ENCODE peak calls at places on chromosome 3, in eight cellular contexts. Q, I, E, Z, V, D, C and M are unnamed samples.
A peak's percentile ranks its signal among the peaks of the same experiment; 100 is the strongest.

GRCh38 chr3:29293371-29293770 is 12.5 kb downstream of the RBMS3 start:
- DNase-seq in D (no peak), C (no peak), Z (no peak), E (no peak), Q (no peak), V (no peak), I (no peak), M (no peak)

GRCh38 chr3:29511701-29512100 is 230.8 kb downstream of the RBMS3 start:
- DNase-seq in Z (no peak), D (no peak), V (no peak), Q (no peak), I (no peak), E (no peak), C (no peak), M (no peak)

GRCh38 chr3:119297169-119297568 is 3.0 kb downstream of the ARHGAP31 start:
- DNase-seq in C (no peak), I (peak; percentile 83), V (no peak), E (no peak), Q (no peak), Z (peak; percentile 68), D (peak; percentile 88), M (no peak)

GRCh38 chr3:12255393-12255792 is 33.5 kb upstream of the PPARG start:
- DNase-seq in I (no peak), V (no peak), E (no peak), D (no peak), Q (no peak), C (no peak), Z (no peak), M (no peak)

GRCh38 chr3:166445865-166446264 is 608.6 kb upstream of the BCHE start:
- DNase-seq in E (no peak), Q (no peak), C (no peak), I (no peak), D (no peak), V (no peak), Z (no peak), M (no peak)

GRCh38 chr3:6860911-6861330 is at the start of gene GRM7:
- DNase-seq in I (no peak), D (no peak), Q (no peak), C (peak; percentile 54), V (peak; percentile 83), Z (no peak), E (no peak), M (peak; percentile 48)

GRCh38 chr3:126672741-126673140 is 17.8 kb upstream of the TXNRD3 start:
- DNase-seq in E (no peak), D (no peak), V (no peak), Z (no peak), I (no peak), Q (no peak), C (no peak), M (no peak)

GRCh38 chr3:142779591-142779990 is 55.8 kb downstream of the TRPC1 start:
- DNase-seq in D (peak; percentile 49), Z (no peak), I (no peak), Q (no peak), C (no peak), E (no peak), V (no peak), M (no peak)

DNA sequence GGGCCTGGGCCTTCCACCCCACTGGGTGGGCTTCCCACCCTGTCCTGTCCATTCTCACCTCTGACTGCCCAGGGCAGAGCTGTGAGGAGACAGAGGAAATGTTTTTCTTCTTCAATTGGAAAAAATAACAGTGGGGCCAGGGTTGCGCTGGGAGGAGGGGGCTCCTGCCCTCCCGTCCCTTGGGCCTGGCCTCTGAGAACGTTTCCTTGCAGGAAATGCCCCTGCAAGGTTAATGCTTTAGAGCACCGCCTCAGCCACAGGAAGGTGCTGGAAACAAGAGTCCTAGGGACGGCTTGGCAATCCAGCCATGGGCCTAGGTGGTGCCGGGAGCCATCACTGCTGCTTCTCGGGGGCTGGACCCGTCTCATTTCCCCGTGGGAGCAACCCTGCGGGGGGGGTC is 3.8 kb upstream of the PLXND1 start:
- DNase-seq in Q (no peak), I (no peak), C (no peak), V (peak; percentile 71), Z (no peak), D (peak; percentile 66), E (no peak), M (no peak)
- H3K4me1 ChIP-seq in Q (peaks cover 33% of the 10 kb centered on the region), I (no peaks in the 10 kb centered on the region), C (peaks cover 12% of the 10 kb centered on the region), V (no peaks in the 10 kb centered on the region), Z (peaks cover 11% of the 10 kb centered on the region), D (peaks cover 37% of the 10 kb centered on the region), E (peaks cover 16% of the 10 kb centered on the region), M (peaks cover 26% of the 10 kb centered on the region)

GRCh38 chr3:150749218-150749617 is 13.8 kb downstream of the SIAH2 start:
- DNase-seq in V (no peak), D (no peak), Q (no peak), I (no peak), E (no peak), Z (no peak), C (no peak), M (no peak)
- H3K4me1 ChIP-seq in V (peaks cover 3% of the 10 kb centered on the region), D (peaks cover 35% of the 10 kb centered on the region), Q (peaks cover 36% of the 10 kb centered on the region), I (peaks cover 5% of the 10 kb centered on the region), E (peaks cover 23% of the 10 kb centered on the region), Z (peaks cover 7% of the 10 kb centered on the region), C (peaks cover 7% of the 10 kb centered on the region), M (no peaks in the 10 kb centered on the region)

DNA sequence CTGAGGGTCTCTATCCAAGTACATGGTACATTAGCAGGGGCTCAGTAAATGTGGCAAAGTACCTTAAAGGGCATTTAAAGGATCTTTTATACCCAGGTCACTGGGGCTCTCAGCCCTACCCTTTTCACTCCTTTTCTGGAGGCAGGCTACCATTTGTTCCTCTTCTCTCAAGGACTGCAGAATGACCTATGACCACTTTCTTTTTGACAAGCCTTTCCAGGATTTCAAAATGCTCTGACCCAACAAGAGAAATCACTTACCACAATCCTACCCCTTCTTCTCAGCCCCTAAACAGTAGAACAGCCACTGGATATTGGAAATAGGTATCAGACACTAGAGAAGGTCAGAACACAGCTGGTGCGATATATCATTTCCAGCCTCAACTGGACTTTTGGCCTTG is 221.8 kb upstream of the TPRG1 start:
- DNase-seq in V (no peak), C (no peak), Q (no peak), Z (no peak), D (no peak), I (no peak), E (no peak), M (no peak)
- H3K4me1 ChIP-seq in V (no peaks in the 10 kb centered on the region), C (peaks cover 10% of the 10 kb centered on the region), Q (peaks cover 53% of the 10 kb centered on the region), Z (peaks cover 3% of the 10 kb centered on the region), D (peaks cover 25% of the 10 kb centered on the region), I (peaks cover 14% of the 10 kb centered on the region), E (no peaks in the 10 kb centered on the region), M (peaks cover 6% of the 10 kb centered on the region)

DNA sequence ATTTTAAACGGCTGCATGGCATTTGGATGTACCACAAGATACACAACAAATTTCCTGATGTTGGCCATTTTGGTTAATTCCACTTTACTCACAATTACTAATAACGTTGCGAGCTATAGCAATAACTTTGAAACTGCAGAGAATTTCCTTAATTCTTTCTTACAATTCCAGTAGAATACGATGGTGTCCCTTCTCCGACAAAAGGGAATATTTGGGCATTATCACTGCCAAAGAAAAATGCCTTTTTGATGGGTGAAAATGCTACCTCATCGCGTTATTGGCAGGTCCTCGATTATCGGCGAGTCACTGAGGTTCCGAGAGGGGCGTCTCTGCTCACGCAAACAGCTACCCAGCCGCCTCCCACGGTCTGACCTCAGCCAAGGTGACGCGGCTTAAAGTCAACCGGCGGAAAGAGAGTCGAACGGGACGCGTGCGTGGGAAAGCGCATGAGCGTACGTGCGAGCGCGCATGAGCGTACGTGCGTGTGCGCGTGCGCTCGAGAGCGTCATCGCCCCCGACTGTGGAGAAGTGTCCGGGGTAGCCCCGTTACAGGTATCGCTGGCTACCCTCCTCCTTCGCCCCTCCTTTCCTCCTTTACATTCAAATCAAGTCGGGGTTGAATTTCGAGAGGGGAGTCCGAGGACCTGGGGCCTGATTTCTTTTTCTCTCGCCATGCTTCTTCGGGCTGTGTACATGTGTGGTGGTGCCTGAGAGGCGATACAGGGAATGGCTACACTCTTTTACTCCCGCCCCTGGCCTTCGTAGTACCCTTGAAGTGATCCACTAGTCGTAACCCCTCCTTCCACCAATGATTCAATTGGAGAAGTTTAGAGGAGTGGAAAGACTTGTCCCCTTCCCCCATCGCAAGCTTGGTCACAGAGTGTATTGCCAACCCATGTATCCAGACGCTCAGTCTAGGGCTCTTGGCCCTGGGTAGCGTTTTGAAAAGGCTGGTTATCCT is at the start of gene OXSM:
- DNase-seq in Q (peak; percentile 95), C (peak; percentile 79), D (peak; percentile 89), E (peak; percentile 88), Z (peak; percentile 96), I (peak; percentile 97), V (peak; percentile 72), M (no peak)
- H3K4me1 ChIP-seq in Q (peaks cover 6% of the 10 kb centered on the region), C (no peaks in the 10 kb centered on the region), D (peaks cover 14% of the 10 kb centered on the region), E (peaks cover 15% of the 10 kb centered on the region), Z (peaks cover 15% of the 10 kb centered on the region), I (no peaks in the 10 kb centered on the region), V (no peaks in the 10 kb centered on the region), M (no peaks in the 10 kb centered on the region)

DNA sequence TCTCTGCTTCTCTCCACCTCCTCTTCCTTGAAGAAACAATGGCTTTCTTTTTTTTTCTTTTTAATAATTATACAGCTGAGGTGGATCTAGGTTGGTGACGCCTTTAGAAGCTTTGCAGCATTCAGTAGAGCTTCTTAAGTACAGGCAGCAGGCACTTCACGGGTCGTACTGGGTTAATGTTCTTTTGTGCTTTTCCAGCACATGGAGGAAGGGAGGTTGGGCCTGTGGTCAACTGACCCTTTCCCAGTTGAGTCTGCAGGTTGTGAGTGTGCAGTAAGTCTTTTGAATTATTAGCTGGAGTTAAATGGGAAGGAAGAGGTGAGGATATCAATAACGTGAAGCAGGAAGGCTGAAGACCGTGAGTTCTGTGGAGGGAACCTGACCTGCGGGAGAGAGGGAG is 7.0 kb downstream of the TRAK1 start:
- DNase-seq in V (no peak), Z (no peak), Q (no peak), C (no peak), I (no peak), E (no peak), D (no peak), M (no peak)
- H3K4me1 ChIP-seq in V (peaks cover 2% of the 10 kb centered on the region), Z (peaks cover 5% of the 10 kb centered on the region), Q (peaks cover 42% of the 10 kb centered on the region), C (peaks cover 18% of the 10 kb centered on the region), I (no peaks in the 10 kb centered on the region), E (no peaks in the 10 kb centered on the region), D (peaks cover 33% of the 10 kb centered on the region), M (no peaks in the 10 kb centered on the region)

GRCh38 chr3:149604125-149604851 is 53.5 kb downstream of the WWTR1 start:
- DNase-seq in Z (no peak), Q (no peak), E (no peak), D (no peak), V (peak; percentile 79), C (no peak), I (no peak), M (no peak)

GRCh38 chr3:149603126-149604074 is 54.4 kb downstream of the WWTR1 start:
- DNase-seq in E (no peak), D (no peak), C (no peak), V (no peak), Z (peak; percentile 68), Q (no peak), I (no peak), M (no peak)

GRCh38 chr3:149608987-149609386 is 48.8 kb downstream of the WWTR1 start:
- DNase-seq in I (no peak), V (no peak), D (no peak), C (no peak), Z (no peak), E (no peak), Q (no peak), M (no peak)

GRCh38 chr3:149609595-149609994 is 48.2 kb downstream of the WWTR1 start:
- DNase-seq in V (no peak), C (no peak), E (no peak), D (no peak), I (no peak), Q (no peak), Z (no peak), M (no peak)

GRCh38 chr3:149605902-149606301 is 51.9 kb downstream of the WWTR1 start:
- DNase-seq in I (no peak), Q (no peak), D (peak; percentile 27), V (no peak), E (no peak), C (no peak), Z (no peak), M (no peak)
- H3K4me1 ChIP-seq in I (peaks cover 4% of the 10 kb centered on the region), Q (peaks cover 80% of the 10 kb centered on the region), D (peaks cover 79% of the 10 kb centered on the region), V (peaks cover 4% of the 10 kb centered on the region), E (no peaks in the 10 kb centered on the region), C (peaks cover 12% of the 10 kb centered on the region), Z (peaks cover 49% of the 10 kb centered on the region), M (no peaks in the 10 kb centered on the region)